ENCODE peak calls at places on chromosomes 3 and 15, in nine cellular contexts. Z is ACHN; G is activated naive CD4-positive, alpha-beta T cell; F is stimulated activated naive CD8-positive, alpha-beta T cell treated with anti-CD3 and anti-CD28 coated beads, Interleukin-15, Interleukin-2, amounts not matched to agents 100 U/mL and 50 U/mL, for 24 hours; I is neuronal stem cell; H is A172; C is endothelial cell; W is cerebellum; M is iris pigment epithelial cell. O is an unnamed sample.

GRCh38 chr3:66413151-66413751 is 87.6 kb downstream of the LRIG1 start:
- DNase-seq in Z (no peak), G (no peak), F (no peak), I (no peak), H (peak), C (no peak), W (no peak), M (peak), O (peak)

GRCh38 chr3:29384640-29385039 is 103.8 kb downstream of the RBMS3 start:
- DNase-seq in Z (no peak), G (no peak), F (no peak), I (no peak), H (no peak), C (no peak), W (no peak), M (peak), O (peak)

GRCh38 chr3:120214161-120214560 is 70.9 kb downstream of the GPR156 start:
- DNase-seq in Z (no peak), G (no peak), F (no peak), I (no peak), H (no peak), C (no peak), W (no peak), M (peak), O (peak)

GRCh38 chr3:188780188-188781147 is 391.3 kb upstream of the TPRG1 start:
- DNase-seq in Z (no peak), G (no peak), F (no peak), I (no peak), H (no peak), C (no peak), W (no peak), M (peak), O (no peak)

GRCh38 chr3:12343091-12343494 is 54.2 kb downstream of the PPARG start:
- DNase-seq in Z (peak), G (no peak), F (no peak), I (no peak), H (no peak), C (no peak), W (peak), M (peak), O (peak)

GRCh38 chr15:74983725-74984231 is 11.6 kb upstream of the SCAMP5 start:
- DNase-seq in Z (peak), G (no peak), F (peak), I (no peak), H (peak), C (no peak), W (no peak), M (no peak), O (no peak)

GRCh38 chr3:60760145-60760544 is 491.1 kb downstream of the FHIT start:
- DNase-seq in Z (no peak), G (no peak), F (no peak), I (no peak), H (no peak), C (no peak), W (no peak), M (no peak), O (no peak)

GRCh38 chr3:32303051-32303786 is 64.7 kb downstream of the CMTM8 start:
- DNase-seq in Z (no peak), G (no peak), F (no peak), I (no peak), H (no peak), C (no peak), W (no peak), M (peak), O (no peak)

GRCh38 chr15:98893407-98893806 is 114.2 kb downstream of the PGPEP1L start:
- DNase-seq in Z (no peak), G (no peak), F (no peak), I (no peak), H (no peak), C (no peak), W (no peak), M (no peak), O (peak)

GRCh38 chr3:176430244-176430893 is 766.9 kb downstream of the TBL1XR1 start:
- DNase-seq in Z (peak), G (no peak), F (no peak), I (peak), H (peak), C (peak), W (peak), M (peak), O (peak)

GRCh38 chr3:133568294-133569014 is 5.0 kb upstream of the CDV3 start:
- DNase-seq in Z (peak), G (no peak), F (no peak), I (no peak), H (peak), C (no peak), W (no peak), M (peak), O (peak)

GRCh38 chr3:143786229-143787199 is 61.8 kb downstream of the SLC9A9 start:
- DNase-seq in Z (no peak), G (no peak), F (no peak), I (no peak), H (no peak), C (no peak), W (no peak), M (peak), O (peak)

GRCh38 chr3:167814441-167814951 is 79.0 kb downstream of the SERPINI1 start:
- DNase-seq in Z (no peak), G (no peak), F (no peak), I (no peak), H (peak), C (no peak), W (peak), M (peak), O (peak)

GRCh38 chr3:128273841-128274573 is 120.7 kb downstream of the EEFSEC start:
- DNase-seq in Z (no peak), G (no peak), F (no peak), I (no peak), H (no peak), C (no peak), W (no peak), M (no peak), O (no peak)